ENCODE peak calls at places on chromosomes 7 and 10, in eight cellular contexts. One of them, this sample, is unnamed.

GRCh38 chr10:26843736-26844135 is 17.0 kb downstream of the ABI1 start:
- DNase-seq in breast epithelium: no peak
- DNase-seq in transverse colon: no peak
- DNase-seq in sigmoid colon: no peak
- DNase-seq in Panc1: no peak
- DNase-seq in H1: no peak
- DNase-seq in suprapubic skin: no peak
- DNase-seq in GM23338: no peak
- DNase-seq in this sample: no peak

GRCh38 chr10:132685121-132685891 is 100.6 kb downstream of the NKX6-2 start:
- DNase-seq in breast epithelium: peak
- DNase-seq in transverse colon: peak
- DNase-seq in sigmoid colon: peak
- DNase-seq in Panc1: peak
- DNase-seq in H1: no peak
- DNase-seq in suprapubic skin: peak
- DNase-seq in GM23338: no peak
- DNase-seq in this sample: peak

GRCh38 chr7:15306286-15306685 is 255.5 kb downstream of the AGMO start:
- DNase-seq in breast epithelium: no peak
- DNase-seq in transverse colon: no peak
- DNase-seq in sigmoid colon: no peak
- DNase-seq in Panc1: no peak
- DNase-seq in H1: no peak
- DNase-seq in suprapubic skin: no peak
- DNase-seq in GM23338: no peak
- DNase-seq in this sample: no peak

GRCh38 chr7:33556471-33556870 is 348.9 kb upstream of the BMPER start:
- DNase-seq in breast epithelium: no peak
- DNase-seq in transverse colon: no peak
- DNase-seq in sigmoid colon: no peak
- DNase-seq in Panc1: no peak
- DNase-seq in H1: no peak
- DNase-seq in suprapubic skin: no peak
- DNase-seq in GM23338: no peak
- DNase-seq in this sample: no peak

GRCh38 chr10:12629767-12630165 is 280.4 kb downstream of the CAMK1D start:
- DNase-seq in breast epithelium: no peak
- DNase-seq in transverse colon: no peak
- DNase-seq in sigmoid colon: no peak
- DNase-seq in Panc1: no peak
- DNase-seq in H1: no peak
- DNase-seq in suprapubic skin: no peak
- DNase-seq in GM23338: no peak
- DNase-seq in this sample: no peak

GRCh38 chr7:34759477-34760125 is 101.6 kb downstream of the NPSR1 start:
- DNase-seq in breast epithelium: no peak
- DNase-seq in transverse colon: no peak
- DNase-seq in sigmoid colon: no peak
- DNase-seq in Panc1: peak
- DNase-seq in H1: no peak
- DNase-seq in suprapubic skin: no peak
- DNase-seq in GM23338: peak
- DNase-seq in this sample: no peak

GRCh38 chr7:23530901-23531793 is 634 bp downstream of the TRA2A start:
- DNase-seq in breast epithelium: no peak
- DNase-seq in transverse colon: peak
- DNase-seq in sigmoid colon: peak
- DNase-seq in Panc1: no peak
- DNase-seq in H1: peak
- DNase-seq in suprapubic skin: peak
- DNase-seq in GM23338: peak
- DNase-seq in this sample: peak

GRCh38 chr7:4131043-4131442 is 551.1 kb upstream of the FOXK1 start:
- DNase-seq in breast epithelium: no peak
- DNase-seq in transverse colon: no peak
- DNase-seq in sigmoid colon: peak
- DNase-seq in Panc1: no peak
- DNase-seq in H1: no peak
- DNase-seq in suprapubic skin: peak
- DNase-seq in GM23338: peak
- DNase-seq in this sample: no peak

GRCh38 chr10:86086418-86086817 is 280.2 kb downstream of the GRID1 start:
- DNase-seq in breast epithelium: no peak
- DNase-seq in transverse colon: no peak
- DNase-seq in sigmoid colon: no peak
- DNase-seq in Panc1: no peak
- DNase-seq in H1: no peak
- DNase-seq in suprapubic skin: peak
- DNase-seq in GM23338: no peak
- DNase-seq in this sample: no peak

GRCh38 chr7:93203496-93203895 is 22.8 kb downstream of the HEPACAM2 start:
- DNase-seq in breast epithelium: no peak
- DNase-seq in transverse colon: peak
- DNase-seq in sigmoid colon: no peak
- DNase-seq in Panc1: no peak
- DNase-seq in H1: no peak
- DNase-seq in suprapubic skin: no peak
- DNase-seq in GM23338: no peak
- DNase-seq in this sample: peak

GRCh38 chr7:148838905-148839304 is 45.2 kb downstream of the EZH2 start:
- DNase-seq in breast epithelium: no peak
- DNase-seq in transverse colon: no peak
- DNase-seq in sigmoid colon: no peak
- DNase-seq in Panc1: no peak
- DNase-seq in H1: no peak
- DNase-seq in suprapubic skin: no peak
- DNase-seq in GM23338: no peak
- DNase-seq in this sample: no peak

GRCh38 chr10:5945561-5946418 is 31.6 kb downstream of the IL15RA start:
- DNase-seq in breast epithelium: no peak
- DNase-seq in transverse colon: peak
- DNase-seq in sigmoid colon: peak
- DNase-seq in Panc1: no peak
- DNase-seq in H1: no peak
- DNase-seq in suprapubic skin: peak
- DNase-seq in GM23338: peak
- DNase-seq in this sample: peak

GRCh38 chr10:88881335-88881734 is 1.3 kb downstream of the STAMBPL1 start:
- DNase-seq in breast epithelium: no peak
- DNase-seq in transverse colon: no peak
- DNase-seq in sigmoid colon: no peak
- DNase-seq in Panc1: peak
- DNase-seq in H1: no peak
- DNase-seq in suprapubic skin: no peak
- DNase-seq in GM23338: no peak
- DNase-seq in this sample: no peak

GRCh38 chr10:112957589-112958202 is 7.6 kb downstream of the TCF7L2 start:
- DNase-seq in breast epithelium: no peak
- DNase-seq in transverse colon: no peak
- DNase-seq in sigmoid colon: no peak
- DNase-seq in Panc1: no peak
- DNase-seq in H1: no peak
- DNase-seq in suprapubic skin: no peak
- DNase-seq in GM23338: no peak
- DNase-seq in this sample: no peak

GRCh38 chr10:3067045-3067858 is at the start of gene PFKP:
- DNase-seq in breast epithelium: no peak
- DNase-seq in transverse colon: peak
- DNase-seq in sigmoid colon: peak
- DNase-seq in Panc1: no peak
- DNase-seq in H1: peak
- DNase-seq in suprapubic skin: peak
- DNase-seq in GM23338: peak
- DNase-seq in this sample: peak

DNA sequence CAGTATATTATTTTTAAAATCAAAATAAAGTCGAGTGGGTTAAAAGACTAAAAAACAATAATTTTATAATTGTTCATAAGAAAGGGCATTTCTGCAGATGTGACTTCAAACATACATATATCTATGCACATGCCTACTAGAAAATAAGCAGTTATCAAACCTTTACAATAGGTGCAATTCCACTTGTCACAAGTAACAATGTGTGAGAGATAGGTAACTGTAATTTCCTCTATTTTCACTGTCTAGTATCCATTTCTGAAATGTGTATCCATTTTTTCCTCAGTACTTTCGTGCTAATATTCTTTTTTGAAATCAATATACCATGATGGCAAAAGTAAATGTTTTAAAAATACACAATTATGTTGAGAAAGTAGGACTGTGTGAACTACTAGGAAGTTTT is 96.9 kb upstream of the GNAI1 start:
- DNase-seq in breast epithelium: no peak
- DNase-seq in transverse colon: no peak
- DNase-seq in sigmoid colon: no peak
- DNase-seq in Panc1: no peak
- DNase-seq in H1: no peak
- DNase-seq in suprapubic skin: no peak
- DNase-seq in GM23338: no peak
- DNase-seq in this sample: no peak
- TF ChIP-seq POLR2AphosphoS5 in breast epithelium: no peak
- TF ChIP-seq POLR2AphosphoS5 in transverse colon: no peak
- TF ChIP-seq POLR2AphosphoS5 in sigmoid colon: no peak
- TF ChIP-seq POLR2AphosphoS5 in Panc1: no peak
- TF ChIP-seq POLR2AphosphoS5 in H1: no peak
- TF ChIP-seq POLR2AphosphoS5 in suprapubic skin: no peak
- TF ChIP-seq POLR2AphosphoS5 in GM23338: no peak
- TF ChIP-seq POLR2AphosphoS5 in this sample: no peak

GRCh38 chr7:28629216-28629848 is 217.0 kb downstream of the CREB5 start:
- DNase-seq in breast epithelium: no peak
- DNase-seq in transverse colon: no peak
- DNase-seq in sigmoid colon: peak
- DNase-seq in Panc1: no peak
- DNase-seq in H1: no peak
- DNase-seq in suprapubic skin: no peak
- DNase-seq in GM23338: no peak
- DNase-seq in this sample: no peak
- H3K27ac ChIP-seq in breast epithelium: peak
- H3K27ac ChIP-seq in transverse colon: peak
- H3K27ac ChIP-seq in sigmoid colon: peak
- H3K27ac ChIP-seq in Panc1: no peak
- H3K27ac ChIP-seq in H1: no peak
- H3K27ac ChIP-seq in suprapubic skin: no peak
- H3K27ac ChIP-seq in GM23338: no peak
- H3K27ac ChIP-seq in this sample: no peak

DNA sequence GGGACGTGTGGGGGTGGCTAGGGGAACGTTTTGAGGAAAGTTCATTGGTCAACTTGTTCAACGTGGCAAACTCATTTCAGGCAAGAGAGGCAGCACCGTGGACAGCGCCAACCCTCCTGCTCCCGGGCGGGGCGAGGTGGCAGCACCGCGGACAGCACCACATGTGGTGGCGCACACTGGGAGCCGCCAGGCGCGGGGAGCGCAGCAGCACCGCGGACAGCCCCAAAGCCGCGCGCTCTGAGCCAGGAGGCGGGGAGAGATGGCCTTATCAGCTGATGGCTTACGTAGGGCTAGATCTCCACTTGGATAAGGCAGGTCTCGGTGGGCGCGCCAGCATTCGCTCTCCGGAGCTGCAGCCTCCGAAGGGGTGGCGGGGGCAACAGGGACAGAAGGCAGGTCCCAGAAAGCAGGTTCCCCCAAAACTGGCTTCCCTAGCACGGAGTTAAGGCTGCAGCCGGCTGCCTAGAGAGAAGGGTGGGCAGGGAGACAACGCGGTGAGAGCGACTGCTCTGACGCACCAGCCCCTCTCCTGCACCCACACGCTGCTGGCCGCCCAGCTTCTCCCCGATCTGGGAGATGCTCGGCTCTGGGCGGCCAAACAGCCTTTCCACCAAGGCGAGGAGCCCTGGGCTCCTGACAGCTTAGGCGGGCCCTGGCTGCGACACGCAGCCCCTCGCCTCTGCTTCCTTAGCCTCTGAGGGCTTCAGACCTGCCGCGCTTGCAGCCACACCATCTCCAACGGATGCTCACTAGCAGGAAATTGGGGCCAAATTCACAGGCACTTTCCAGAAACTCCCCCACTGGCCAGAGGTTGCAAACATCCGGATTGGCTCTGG is at the start of gene HTR5A:
- DNase-seq in breast epithelium: peak
- DNase-seq in transverse colon: peak
- DNase-seq in sigmoid colon: peak
- DNase-seq in Panc1: no peak
- DNase-seq in H1: peak
- DNase-seq in suprapubic skin: peak
- DNase-seq in GM23338: peak
- DNase-seq in this sample: peak
- TF ChIP-seq POLR2AphosphoS5 in breast epithelium: no peak
- TF ChIP-seq POLR2AphosphoS5 in transverse colon: no peak
- TF ChIP-seq POLR2AphosphoS5 in sigmoid colon: peak
- TF ChIP-seq POLR2AphosphoS5 in Panc1: no peak
- TF ChIP-seq POLR2AphosphoS5 in H1: peak
- TF ChIP-seq POLR2AphosphoS5 in suprapubic skin: no peak
- TF ChIP-seq POLR2AphosphoS5 in GM23338: no peak
- TF ChIP-seq POLR2AphosphoS5 in this sample: peak

GRCh38 chr10:72274213-72274729 is 547 bp downstream of the DDIT4 start:
- DNase-seq in breast epithelium: no peak
- DNase-seq in transverse colon: no peak
- DNase-seq in sigmoid colon: no peak
- DNase-seq in Panc1: no peak
- DNase-seq in H1: no peak
- DNase-seq in suprapubic skin: no peak
- DNase-seq in GM23338: peak
- DNase-seq in this sample: peak
- H3K27ac ChIP-seq in breast epithelium: peak
- H3K27ac ChIP-seq in transverse colon: peak
- H3K27ac ChIP-seq in sigmoid colon: peak
- H3K27ac ChIP-seq in Panc1: peak
- H3K27ac ChIP-seq in H1: peak
- H3K27ac ChIP-seq in suprapubic skin: peak
- H3K27ac ChIP-seq in GM23338: peak
- H3K27ac ChIP-seq in this sample: peak

This sample was measured in prostate gland.